ENCODE peak calls at places on chromosomes 12 and 14, in four cellular contexts. Z is HFF-Myc, G is choroid plexus epithelial cell, N is HCT116. W is an unnamed sample.

GRCh38 chr12:98955284-98955683 is 310.2 kb downstream of the APAF1 start:
- DNase-seq in Z (no peak), G (peak), N (peak), W (peak)

GRCh38 chr14:89215166-89215940 is 201.7 kb downstream of the FOXN3 start:
- DNase-seq in Z (no peak), G (no peak), N (no peak), W (no peak)

GRCh38 chr14:96176275-96176674 is 28.4 kb upstream of the BDKRB2 start:
- DNase-seq in Z (no peak), G (peak), N (no peak), W (no peak)

GRCh38 chr14:66043921-66044320 is 442.2 kb upstream of the CCDC196 start:
- DNase-seq in Z (no peak), G (no peak), N (no peak), W (no peak)

GRCh38 chr14:47935332-47935731 is 259.9 kb upstream of the MDGA2 start:
- DNase-seq in Z (no peak), G (no peak), N (no peak), W (no peak)

GRCh38 chr12:64088431-64089349 is 133.4 kb downstream of the KICS2 start:
- DNase-seq in Z (peak), G (peak), N (peak), W (peak)

GRCh38 chr12:34600592-34601462 is 578.5 kb downstream of the ALG10 start:
- DNase-seq in Z (no peak), G (no peak), N (no peak), W (no peak)

GRCh38 chr12:64808110-64808509 is 16.3 kb upstream of the TBC1D30 start:
- DNase-seq in Z (no peak), G (no peak), N (no peak), W (peak)

GRCh38 chr14:105145381-105146180 is 23.0 kb downstream of the JAG2 start:
- DNase-seq in Z (no peak), G (no peak), N (no peak), W (no peak)

GRCh38 chr12:28966049-28966778 is 182.9 kb upstream of the FAR2 start:
- DNase-seq in Z (no peak), G (peak), N (no peak), W (no peak)

GRCh38 chr14:77186911-77187648 is 5.5 kb downstream of the TMEM63C start:
- DNase-seq in Z (no peak), G (peak), N (peak), W (no peak)

GRCh38 chr12:96812153-96812552 is 94.9 kb upstream of the NEDD1 start:
- DNase-seq in Z (no peak), G (no peak), N (no peak), W (no peak)

GRCh38 chr14:49218436-49219092 is 367.6 kb downstream of the RPS29 start:
- DNase-seq in Z (no peak), G (peak), N (no peak), W (no peak)

GRCh38 chr12:89244536-89244935 is 107.8 kb downstream of the DUSP6 start:
- DNase-seq in Z (no peak), G (peak), N (no peak), W (peak)

GRCh38 chr12:82486524-82487235 is 128.4 kb downstream of the METTL25 start:
- DNase-seq in Z (no peak), G (peak), N (peak), W (no peak)

GRCh38 chr14:61563162-61563511 is 132.2 kb upstream of the HIF1A start:
- DNase-seq in Z (no peak), G (no peak), N (no peak), W (no peak)

GRCh38 chr12:28172434-28173030 is 17.7 kb upstream of the CCDC91 start:
- DNase-seq in Z (peak), G (peak), N (peak), W (peak)

GRCh38 chr14:37592288-37593274 is 2.5 kb downstream of the FOXA1 start:
- DNase-seq in Z (no peak), G (no peak), N (no peak), W (no peak)

GRCh38 chr14:83004456-83005006 is 1470.9 kb upstream of the SEL1L start:
- DNase-seq in Z (no peak), G (no peak), N (no peak), W (no peak)

GRCh38 chr14:96783306-96784224 is 13.6 kb upstream of the VRK1 start:
- DNase-seq in Z (no peak), G (no peak), N (no peak), W (no peak)

GRCh38 chr14:94682736-94683135 is 70.5 kb downstream of the SERPINA3 start:
- DNase-seq in Z (no peak), G (no peak), N (no peak), W (no peak)

GRCh38 chr14:75025876-75026275 is 23.2 kb downstream of the EIF2B2 start:
- DNase-seq in Z (no peak), G (no peak), N (no peak), W (no peak)

GRCh38 chr14:46499521-46499920 is 152.1 kb downstream of the RPL10L start:
- DNase-seq in Z (no peak), G (no peak), N (no peak), W (no peak)

GRCh38 chr14:61179061-61179675 is 102.0 kb downstream of the TMEM30B start:
- DNase-seq in Z (no peak), G (peak), N (peak), W (no peak)

GRCh38 chr14:101628975-101629374 is 67.7 kb downstream of the DIO3 start:
- DNase-seq in Z (no peak), G (no peak), N (no peak), W (no peak)

GRCh38 chr12:113073586-113073985 is 17.1 kb downstream of the DTX1 start:
- DNase-seq in Z (no peak), G (no peak), N (no peak), W (no peak)

DNA sequence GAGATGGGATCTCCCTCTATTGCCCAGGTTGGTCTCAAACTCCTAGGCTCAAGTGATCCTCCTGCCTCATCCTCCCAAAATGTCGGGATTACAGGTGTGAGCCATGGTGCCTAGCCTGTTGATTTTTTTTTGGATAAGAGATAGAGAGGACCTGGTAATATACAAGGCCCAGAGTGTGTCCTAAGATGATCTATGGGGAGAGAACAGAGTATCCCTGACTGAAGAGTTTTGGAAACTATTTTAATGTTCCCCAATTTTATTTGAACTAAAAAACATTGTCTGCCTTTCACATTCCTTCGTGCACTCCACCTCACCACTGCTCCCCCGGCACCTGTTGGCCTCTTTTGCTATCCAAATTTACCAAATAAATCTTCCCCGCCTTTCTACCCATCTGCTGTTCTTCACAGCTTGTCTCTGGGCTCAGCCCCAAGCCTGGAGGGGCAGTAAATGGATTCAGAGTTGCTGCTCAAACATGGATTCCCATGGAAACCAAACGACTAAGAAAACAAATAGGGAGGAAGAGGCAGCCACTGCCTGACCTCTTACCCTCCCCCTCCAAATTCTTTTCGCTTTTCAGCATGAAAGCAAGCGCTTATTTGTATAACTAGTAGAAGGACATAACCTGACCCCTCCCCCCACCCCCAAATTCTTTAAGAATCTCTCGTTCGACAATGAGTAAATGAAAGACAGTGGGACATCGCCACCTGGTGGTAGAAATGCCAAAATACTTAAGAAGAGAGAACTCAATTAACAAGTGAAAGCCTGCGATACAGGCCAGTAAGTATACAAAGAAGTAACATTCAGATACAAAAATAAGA is 22.6 kb downstream of the OR10G3 start:
- DNase-seq in Z (peak), G (peak), N (peak), W (peak)
- H3K4me3 ChIP-seq in Z (no peak), G (peak), N (peak), W (peak)

GRCh38 chr12:50166776-50167025 is 468 bp downstream of the CERS5 start:
- DNase-seq in Z (no peak), G (no peak), N (no peak), W (peak)
- H3K4me3 ChIP-seq in Z (peak), G (peak), N (peak), W (peak)

DNA sequence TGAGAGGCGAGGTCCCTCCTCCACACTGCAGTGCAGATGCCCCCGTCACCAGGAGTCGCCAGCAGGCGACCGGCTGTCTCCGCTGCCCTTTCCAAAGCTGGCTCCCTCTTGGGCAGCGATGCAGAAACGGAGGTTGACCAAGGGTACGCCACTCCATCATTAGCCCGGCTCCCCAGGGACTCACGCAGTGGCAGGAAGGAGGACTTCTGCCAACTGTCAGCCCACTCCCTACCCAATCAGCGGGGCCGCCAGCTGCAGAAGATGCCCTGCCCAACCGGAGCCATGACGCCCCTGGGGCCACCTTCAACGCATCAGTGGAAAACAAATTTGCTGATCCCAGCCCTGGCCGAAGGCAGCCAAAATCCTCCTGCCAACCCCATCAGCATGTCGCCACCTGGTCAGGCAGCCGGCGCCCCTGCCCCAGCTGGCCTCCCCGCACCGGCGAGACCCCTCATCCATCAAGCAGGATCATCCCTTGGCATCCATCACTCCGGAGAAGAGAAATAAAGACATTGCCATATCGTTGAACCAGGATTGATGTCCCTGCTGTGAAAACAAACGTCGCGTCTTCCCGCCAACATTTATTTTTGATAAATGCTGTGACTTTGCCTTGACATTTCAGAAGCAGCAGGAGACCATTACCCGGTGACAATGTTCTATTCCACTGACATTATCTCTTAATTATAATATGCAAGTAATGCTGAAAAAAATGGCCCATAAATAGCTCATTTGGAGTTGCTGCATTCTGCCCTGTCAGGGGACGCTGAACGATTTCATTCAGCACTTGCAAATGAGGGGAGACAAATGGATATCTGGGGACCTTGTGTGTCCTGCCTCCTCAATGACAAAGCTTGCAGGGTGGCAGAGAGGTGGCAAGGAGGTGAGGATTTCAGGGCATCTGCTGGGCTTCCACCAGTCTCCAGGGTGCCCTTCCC is 105.1 kb downstream of the SCARB1 start:
- DNase-seq in Z (no peak), G (no peak), N (no peak), W (no peak)
- H3K4me3 ChIP-seq in Z (no peak), G (no peak), N (no peak), W (no peak)

GRCh38 chr14:80310950-80311349 is 99.6 kb upstream of the DIO2 start:
- DNase-seq in Z (no peak), G (peak), N (no peak), W (no peak)
- H3K4me3 ChIP-seq in Z (no peak), G (no peak), N (no peak), W (no peak)

DNA sequence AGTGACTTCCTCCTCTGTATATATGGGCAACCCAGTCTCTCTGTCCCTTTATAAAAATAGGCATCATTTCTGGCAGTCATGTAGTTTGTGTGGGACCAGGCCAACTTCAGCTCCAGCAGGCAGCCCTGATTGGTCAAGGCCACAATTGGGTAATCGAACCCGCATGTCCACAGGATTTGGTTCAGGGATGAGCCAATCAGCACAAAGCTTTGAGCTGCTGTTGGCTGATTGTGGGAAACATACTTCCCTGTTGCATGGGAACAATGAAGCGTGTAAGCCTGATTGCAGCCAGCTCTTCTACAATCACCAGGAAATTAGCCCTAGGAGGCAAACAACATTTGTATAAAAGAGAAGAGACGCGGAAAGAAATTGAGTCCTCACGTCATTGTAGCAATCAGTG is 328.6 kb downstream of the PCNX1 start:
- DNase-seq in Z (no peak), G (no peak), N (no peak), W (no peak)
- H3K4me3 ChIP-seq in Z (no peak), G (no peak), N (no peak), W (no peak)

DNA sequence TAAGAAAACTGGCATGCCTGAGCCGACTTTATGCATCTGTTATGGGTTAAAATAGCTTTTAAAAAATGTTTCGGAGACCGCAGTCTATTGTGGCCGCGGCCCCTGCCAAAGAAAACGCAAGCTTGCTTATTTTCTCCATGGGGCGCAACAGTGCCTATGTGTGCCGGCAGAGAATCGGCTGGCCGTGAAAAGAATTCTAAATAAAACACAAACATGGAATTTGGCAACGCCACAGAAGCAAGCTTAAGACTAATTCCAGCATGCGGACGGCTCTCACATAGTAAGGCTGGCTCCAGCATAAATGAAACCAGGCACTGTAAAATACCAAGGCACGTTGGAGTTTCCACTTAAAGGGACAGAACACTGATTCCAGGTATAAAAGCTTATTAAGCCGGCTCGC is 56.7 kb downstream of the BCL11B start:
- DNase-seq in Z (peak), G (peak), N (no peak), W (no peak)
- H3K4me3 ChIP-seq in Z (peak), G (no peak), N (no peak), W (no peak)

GRCh38 chr14:35385042-35385839 is 19.3 kb downstream of the NFKBIA start:
- DNase-seq in Z (no peak), G (peak), N (no peak), W (no peak)
- H3K4me3 ChIP-seq in Z (no peak), G (no peak), N (no peak), W (no peak)

GRCh38 chr12:109833307-109834189 is at the start of gene TRPV4:
- DNase-seq in Z (no peak), G (peak), N (no peak), W (no peak)
- H3K4me3 ChIP-seq in Z (peak), G (peak), N (no peak), W (no peak)

GRCh38 chr14:58901826-58902225 is 264.1 kb downstream of the DACT1 start:
- DNase-seq in Z (no peak), G (no peak), N (no peak), W (no peak)
- H3K4me3 ChIP-seq in Z (no peak), G (no peak), N (no peak), W (no peak)

W was measured in GM12865.